ENCODE peak calls at places on chromosomes 1 and 21, in seven cellular contexts. One of them, this sample, is unnamed.

GRCh38 chr1:247433922-247434476 is 18.0 kb downstream of the NLRP3 start:
- DNase-seq in stimulated activated CD4-positive, alpha-beta T cell treated with anti-CD3 and anti-CD28 coated beads, Interleukin-2, amount 100 ng/mL, for 24 hours: no peak
- DNase-seq in activated naive CD4-positive, alpha-beta T cell treated with anti-CD3 and anti-CD28 coated beads, Interleukin-2, amount 50 U/mL, for 16 hours: no peak
- DNase-seq in HFF-Myc: no peak
- DNase-seq in A172: no peak
- DNase-seq in mucosa of descending colon: no peak
- DNase-seq in AG04450: no peak
- DNase-seq in this sample: no peak

GRCh38 chr1:210416049-210416448 is 87.3 kb downstream of the HHAT start:
- DNase-seq in A172: no peak
- DNase-seq in mucosa of descending colon: no peak
- DNase-seq in AG04450: no peak
- DNase-seq in activated naive CD4-positive, alpha-beta T cell treated with anti-CD3 and anti-CD28 coated beads, Interleukin-2, amount 50 U/mL, for 16 hours: no peak
- DNase-seq in stimulated activated CD4-positive, alpha-beta T cell treated with anti-CD3 and anti-CD28 coated beads, Interleukin-2, amount 100 ng/mL, for 24 hours: no peak
- DNase-seq in HFF-Myc: no peak
- DNase-seq in this sample: peak; percentile 63

GRCh38 chr1:184771190-184771691 is 16.6 kb upstream of the EDEM3 start:
- DNase-seq in A172: no peak
- DNase-seq in HFF-Myc: no peak
- DNase-seq in activated naive CD4-positive, alpha-beta T cell treated with anti-CD3 and anti-CD28 coated beads, Interleukin-2, amount 50 U/mL, for 16 hours: no peak
- DNase-seq in stimulated activated CD4-positive, alpha-beta T cell treated with anti-CD3 and anti-CD28 coated beads, Interleukin-2, amount 100 ng/mL, for 24 hours: no peak
- DNase-seq in mucosa of descending colon: no peak
- DNase-seq in AG04450: no peak
- DNase-seq in this sample: no peak

GRCh38 chr1:183975651-183976050 is 61.9 kb downstream of the COLGALT2 start:
- DNase-seq in A172: no peak
- DNase-seq in activated naive CD4-positive, alpha-beta T cell treated with anti-CD3 and anti-CD28 coated beads, Interleukin-2, amount 50 U/mL, for 16 hours: no peak
- DNase-seq in HFF-Myc: no peak
- DNase-seq in AG04450: no peak
- DNase-seq in stimulated activated CD4-positive, alpha-beta T cell treated with anti-CD3 and anti-CD28 coated beads, Interleukin-2, amount 100 ng/mL, for 24 hours: no peak
- DNase-seq in mucosa of descending colon: no peak
- DNase-seq in this sample: no peak

GRCh38 chr1:38991638-38992449 is 768 bp downstream of the AKIRIN1 start:
- DNase-seq in HFF-Myc: no peak
- DNase-seq in AG04450: no peak
- DNase-seq in activated naive CD4-positive, alpha-beta T cell treated with anti-CD3 and anti-CD28 coated beads, Interleukin-2, amount 50 U/mL, for 16 hours: peak; percentile 11
- DNase-seq in stimulated activated CD4-positive, alpha-beta T cell treated with anti-CD3 and anti-CD28 coated beads, Interleukin-2, amount 100 ng/mL, for 24 hours: peak; percentile 12
- DNase-seq in A172: no peak
- DNase-seq in mucosa of descending colon: peak; percentile 45
- DNase-seq in this sample: peak; percentile 70

GRCh38 chr1:175976865-175977642 is 230.0 kb downstream of the COP1 start:
- DNase-seq in HFF-Myc: no peak
- DNase-seq in stimulated activated CD4-positive, alpha-beta T cell treated with anti-CD3 and anti-CD28 coated beads, Interleukin-2, amount 100 ng/mL, for 24 hours: no peak
- DNase-seq in activated naive CD4-positive, alpha-beta T cell treated with anti-CD3 and anti-CD28 coated beads, Interleukin-2, amount 50 U/mL, for 16 hours: no peak
- DNase-seq in mucosa of descending colon: no peak
- DNase-seq in A172: no peak
- DNase-seq in AG04450: no peak
- DNase-seq in this sample: no peak

GRCh38 chr1:38125837-38126520 is 79.4 kb upstream of the POU3F1 start:
- DNase-seq in A172: no peak
- DNase-seq in mucosa of descending colon: no peak
- DNase-seq in activated naive CD4-positive, alpha-beta T cell treated with anti-CD3 and anti-CD28 coated beads, Interleukin-2, amount 50 U/mL, for 16 hours: no peak
- DNase-seq in stimulated activated CD4-positive, alpha-beta T cell treated with anti-CD3 and anti-CD28 coated beads, Interleukin-2, amount 100 ng/mL, for 24 hours: no peak
- DNase-seq in AG04450: no peak
- DNase-seq in HFF-Myc: no peak
- DNase-seq in this sample: peak; percentile 67

GRCh38 chr1:15504436-15504835 is 19.6 kb downstream of the CASP9 start:
- DNase-seq in stimulated activated CD4-positive, alpha-beta T cell treated with anti-CD3 and anti-CD28 coated beads, Interleukin-2, amount 100 ng/mL, for 24 hours: no peak
- DNase-seq in HFF-Myc: no peak
- DNase-seq in A172: no peak
- DNase-seq in activated naive CD4-positive, alpha-beta T cell treated with anti-CD3 and anti-CD28 coated beads, Interleukin-2, amount 50 U/mL, for 16 hours: no peak
- DNase-seq in mucosa of descending colon: no peak
- DNase-seq in AG04450: no peak
- DNase-seq in this sample: no peak

GRCh38 chr1:20350421-20350820 is 59.7 kb downstream of the VWA5B1 start:
- DNase-seq in A172: no peak
- DNase-seq in activated naive CD4-positive, alpha-beta T cell treated with anti-CD3 and anti-CD28 coated beads, Interleukin-2, amount 50 U/mL, for 16 hours: no peak
- DNase-seq in HFF-Myc: no peak
- DNase-seq in AG04450: no peak
- DNase-seq in mucosa of descending colon: no peak
- DNase-seq in stimulated activated CD4-positive, alpha-beta T cell treated with anti-CD3 and anti-CD28 coated beads, Interleukin-2, amount 100 ng/mL, for 24 hours: no peak
- DNase-seq in this sample: no peak

GRCh38 chr21:41722052-41723018 is 44.5 kb downstream of the RIPK4 start:
- DNase-seq in mucosa of descending colon: no peak
- DNase-seq in A172: no peak
- DNase-seq in AG04450: no peak
- DNase-seq in activated naive CD4-positive, alpha-beta T cell treated with anti-CD3 and anti-CD28 coated beads, Interleukin-2, amount 50 U/mL, for 16 hours: no peak
- DNase-seq in HFF-Myc: no peak
- DNase-seq in stimulated activated CD4-positive, alpha-beta T cell treated with anti-CD3 and anti-CD28 coated beads, Interleukin-2, amount 100 ng/mL, for 24 hours: no peak
- DNase-seq in this sample: peak; percentile 28

GRCh38 chr1:109181085-109181806 is 32.5 kb upstream of the SARS1 start:
- DNase-seq in mucosa of descending colon: peak; percentile 48
- DNase-seq in activated naive CD4-positive, alpha-beta T cell treated with anti-CD3 and anti-CD28 coated beads, Interleukin-2, amount 50 U/mL, for 16 hours: no peak
- DNase-seq in AG04450: no peak
- DNase-seq in stimulated activated CD4-positive, alpha-beta T cell treated with anti-CD3 and anti-CD28 coated beads, Interleukin-2, amount 100 ng/mL, for 24 hours: no peak
- DNase-seq in A172: no peak
- DNase-seq in HFF-Myc: no peak
- DNase-seq in this sample: no peak

GRCh38 chr1:154304664-154305337 is 16.1 kb upstream of the AQP10 start:
- DNase-seq in activated naive CD4-positive, alpha-beta T cell treated with anti-CD3 and anti-CD28 coated beads, Interleukin-2, amount 50 U/mL, for 16 hours: peak; percentile 39
- DNase-seq in HFF-Myc: no peak
- DNase-seq in A172: peak; percentile 76
- DNase-seq in AG04450: no peak
- DNase-seq in stimulated activated CD4-positive, alpha-beta T cell treated with anti-CD3 and anti-CD28 coated beads, Interleukin-2, amount 100 ng/mL, for 24 hours: peak; percentile 48
- DNase-seq in mucosa of descending colon: no peak
- DNase-seq in this sample: no peak

GRCh38 chr21:27306821-27307746 is 340.2 kb upstream of the ADAMTS5 start:
- DNase-seq in stimulated activated CD4-positive, alpha-beta T cell treated with anti-CD3 and anti-CD28 coated beads, Interleukin-2, amount 100 ng/mL, for 24 hours: no peak
- DNase-seq in HFF-Myc: no peak
- DNase-seq in A172: no peak
- DNase-seq in AG04450: no peak
- DNase-seq in mucosa of descending colon: no peak
- DNase-seq in activated naive CD4-positive, alpha-beta T cell treated with anti-CD3 and anti-CD28 coated beads, Interleukin-2, amount 50 U/mL, for 16 hours: no peak
- DNase-seq in this sample: no peak

GRCh38 chr1:168739908-168740307 is 10.9 kb upstream of the DPT start:
- DNase-seq in A172: no peak
- DNase-seq in AG04450: no peak
- DNase-seq in mucosa of descending colon: no peak
- DNase-seq in activated naive CD4-positive, alpha-beta T cell treated with anti-CD3 and anti-CD28 coated beads, Interleukin-2, amount 50 U/mL, for 16 hours: no peak
- DNase-seq in stimulated activated CD4-positive, alpha-beta T cell treated with anti-CD3 and anti-CD28 coated beads, Interleukin-2, amount 100 ng/mL, for 24 hours: no peak
- DNase-seq in HFF-Myc: no peak
- DNase-seq in this sample: no peak

GRCh38 chr1:244047739-244048565 is 3.1 kb upstream of the ZBTB18 start:
- DNase-seq in activated naive CD4-positive, alpha-beta T cell treated with anti-CD3 and anti-CD28 coated beads, Interleukin-2, amount 50 U/mL, for 16 hours: peak; percentile 97
- DNase-seq in stimulated activated CD4-positive, alpha-beta T cell treated with anti-CD3 and anti-CD28 coated beads, Interleukin-2, amount 100 ng/mL, for 24 hours: peak; percentile 94
- DNase-seq in mucosa of descending colon: peak; percentile 96
- DNase-seq in A172: peak; percentile 99
- DNase-seq in HFF-Myc: peak; percentile 93
- DNase-seq in AG04450: peak; percentile 99
- DNase-seq in this sample: peak; percentile 98

GRCh38 chr1:156401175-156401574 is 32.2 kb downstream of the RHBG start:
- DNase-seq in AG04450: no peak
- DNase-seq in A172: no peak
- DNase-seq in HFF-Myc: no peak
- DNase-seq in mucosa of descending colon: no peak
- DNase-seq in stimulated activated CD4-positive, alpha-beta T cell treated with anti-CD3 and anti-CD28 coated beads, Interleukin-2, amount 100 ng/mL, for 24 hours: no peak
- DNase-seq in activated naive CD4-positive, alpha-beta T cell treated with anti-CD3 and anti-CD28 coated beads, Interleukin-2, amount 50 U/mL, for 16 hours: no peak
- DNase-seq in this sample: peak; percentile 36

GRCh38 chr1:41876533-41877445 is 41.9 kb downstream of the HIVEP3 start:
- DNase-seq in mucosa of descending colon: no peak
- DNase-seq in activated naive CD4-positive, alpha-beta T cell treated with anti-CD3 and anti-CD28 coated beads, Interleukin-2, amount 50 U/mL, for 16 hours: no peak
- DNase-seq in HFF-Myc: no peak
- DNase-seq in stimulated activated CD4-positive, alpha-beta T cell treated with anti-CD3 and anti-CD28 coated beads, Interleukin-2, amount 100 ng/mL, for 24 hours: no peak
- DNase-seq in A172: no peak
- DNase-seq in AG04450: no peak
- DNase-seq in this sample: no peak

GRCh38 chr1:85322655-85323054 is 46.2 kb upstream of the BCL10 start:
- DNase-seq in AG04450: no peak
- DNase-seq in mucosa of descending colon: no peak
- DNase-seq in A172: no peak
- DNase-seq in activated naive CD4-positive, alpha-beta T cell treated with anti-CD3 and anti-CD28 coated beads, Interleukin-2, amount 50 U/mL, for 16 hours: no peak
- DNase-seq in HFF-Myc: no peak
- DNase-seq in stimulated activated CD4-positive, alpha-beta T cell treated with anti-CD3 and anti-CD28 coated beads, Interleukin-2, amount 100 ng/mL, for 24 hours: no peak
- DNase-seq in this sample: no peak

GRCh38 chr1:37794372-37795339 is 1.0 kb downstream of the MANEAL start:
- DNase-seq in A172: no peak
- DNase-seq in activated naive CD4-positive, alpha-beta T cell treated with anti-CD3 and anti-CD28 coated beads, Interleukin-2, amount 50 U/mL, for 16 hours: no peak
- DNase-seq in HFF-Myc: no peak
- DNase-seq in mucosa of descending colon: no peak
- DNase-seq in AG04450: no peak
- DNase-seq in stimulated activated CD4-positive, alpha-beta T cell treated with anti-CD3 and anti-CD28 coated beads, Interleukin-2, amount 100 ng/mL, for 24 hours: no peak
- DNase-seq in this sample: peak; percentile 71

GRCh38 chr1:99004270-99005141 is at the start of gene PLPPR5:
- DNase-seq in stimulated activated CD4-positive, alpha-beta T cell treated with anti-CD3 and anti-CD28 coated beads, Interleukin-2, amount 100 ng/mL, for 24 hours: peak; percentile 37
- DNase-seq in activated naive CD4-positive, alpha-beta T cell treated with anti-CD3 and anti-CD28 coated beads, Interleukin-2, amount 50 U/mL, for 16 hours: peak; percentile 22
- DNase-seq in A172: no peak
- DNase-seq in AG04450: no peak
- DNase-seq in mucosa of descending colon: no peak
- DNase-seq in HFF-Myc: no peak
- DNase-seq in this sample: peak; percentile 76

GRCh38 chr1:158003409-158003805 is 10.0 kb downstream of the KIRREL1 start:
- DNase-seq in A172: no peak
- DNase-seq in stimulated activated CD4-positive, alpha-beta T cell treated with anti-CD3 and anti-CD28 coated beads, Interleukin-2, amount 100 ng/mL, for 24 hours: no peak
- DNase-seq in AG04450: no peak
- DNase-seq in mucosa of descending colon: no peak
- DNase-seq in HFF-Myc: no peak
- DNase-seq in activated naive CD4-positive, alpha-beta T cell treated with anti-CD3 and anti-CD28 coated beads, Interleukin-2, amount 50 U/mL, for 16 hours: no peak
- DNase-seq in this sample: no peak

GRCh38 chr1:34052565-34052964 is 112.5 kb downstream of the CSMD2 start:
- DNase-seq in A172: no peak
- DNase-seq in activated naive CD4-positive, alpha-beta T cell treated with anti-CD3 and anti-CD28 coated beads, Interleukin-2, amount 50 U/mL, for 16 hours: no peak
- DNase-seq in stimulated activated CD4-positive, alpha-beta T cell treated with anti-CD3 and anti-CD28 coated beads, Interleukin-2, amount 100 ng/mL, for 24 hours: no peak
- DNase-seq in AG04450: no peak
- DNase-seq in mucosa of descending colon: no peak
- DNase-seq in HFF-Myc: no peak
- DNase-seq in this sample: no peak

GRCh38 chr1:221696740-221697461 is 45.0 kb downstream of the DUSP10 start:
- DNase-seq in HFF-Myc: no peak
- DNase-seq in mucosa of descending colon: no peak
- DNase-seq in AG04450: no peak
- DNase-seq in A172: no peak
- DNase-seq in stimulated activated CD4-positive, alpha-beta T cell treated with anti-CD3 and anti-CD28 coated beads, Interleukin-2, amount 100 ng/mL, for 24 hours: no peak
- DNase-seq in activated naive CD4-positive, alpha-beta T cell treated with anti-CD3 and anti-CD28 coated beads, Interleukin-2, amount 50 U/mL, for 16 hours: no peak
- DNase-seq in this sample: no peak

GRCh38 chr1:184743062-184743756 is 11.4 kb downstream of the EDEM3 start:
- DNase-seq in activated naive CD4-positive, alpha-beta T cell treated with anti-CD3 and anti-CD28 coated beads, Interleukin-2, amount 50 U/mL, for 16 hours: no peak
- DNase-seq in stimulated activated CD4-positive, alpha-beta T cell treated with anti-CD3 and anti-CD28 coated beads, Interleukin-2, amount 100 ng/mL, for 24 hours: no peak
- DNase-seq in mucosa of descending colon: no peak
- DNase-seq in A172: peak; percentile 27
- DNase-seq in AG04450: no peak
- DNase-seq in HFF-Myc: no peak
- DNase-seq in this sample: no peak

GRCh38 chr1:116762281-116762680 is 8.1 kb downstream of the CD2 start:
- DNase-seq in A172: no peak
- DNase-seq in stimulated activated CD4-positive, alpha-beta T cell treated with anti-CD3 and anti-CD28 coated beads, Interleukin-2, amount 100 ng/mL, for 24 hours: no peak
- DNase-seq in mucosa of descending colon: no peak
- DNase-seq in HFF-Myc: no peak
- DNase-seq in activated naive CD4-positive, alpha-beta T cell treated with anti-CD3 and anti-CD28 coated beads, Interleukin-2, amount 50 U/mL, for 16 hours: no peak
- DNase-seq in AG04450: no peak
- DNase-seq in this sample: no peak

This sample was measured in H7.